ENCODE peak calls at places on chromosomes 16 and 17, in five cellular contexts. G is coronary artery, N is mucosa of descending colon, P is cardiac fibroblast, K is OCI-LY7. L is an unnamed sample.

GRCh38 chr17:60165976-60166375 is 16.2 kb downstream of the CA4 start:
- DNase-seq in G (no peak), N (peak; percentile 66), P (no peak), K (no peak), L (no peak)

GRCh38 chr16:86961133-86961720 is 356.0 kb downstream of the C16orf95 start:
- DNase-seq in G (no peak), N (no peak), P (no peak), K (no peak), L (no peak)

GRCh38 chr17:81527591-81528383 is at the start of gene FSCN2:
- DNase-seq in G (no peak), N (no peak), P (no peak), K (no peak), L (no peak)

GRCh38 chr16:71573387-71574094 is 3.4 kb downstream of the TAT start:
- DNase-seq in G (no peak), N (no peak), P (no peak), K (no peak), L (no peak)

GRCh38 chr17:8436169-8436932 is 667 bp downstream of the NDEL1 start:
- DNase-seq in G (peak; percentile 89), N (peak; percentile 71), P (peak; percentile 61), K (peak; percentile 65), L (peak; percentile 68)

GRCh38 chr17:7439462-7440112 is at the start of gene FGF11:
- DNase-seq in G (no peak), N (no peak), P (no peak), K (no peak), L (no peak)

GRCh38 chr16:70437582-70438324 is 1.1 kb downstream of the ST3GAL2 start:
- DNase-seq in G (no peak), N (no peak), P (peak; percentile 61), K (peak; percentile 53), L (no peak)

GRCh38 chr17:39679521-39680192 is 8.2 kb downstream of the PGAP3 start:
- DNase-seq in G (no peak), N (no peak), P (no peak), K (peak; percentile 27), L (no peak)

GRCh38 chr17:82304826-82305726 is 12.3 kb downstream of the CD7 start:
- DNase-seq in G (no peak), N (no peak), P (no peak), K (no peak), L (no peak)

GRCh38 chr16:854808-855410 is 54.4 kb upstream of the GNG13 start:
- DNase-seq in G (no peak), N (no peak), P (no peak), K (no peak), L (no peak)

GRCh38 chr17:49866882-49867413 is 19.1 kb upstream of the TAC4 start:
- DNase-seq in G (no peak), N (no peak), P (no peak), K (no peak), L (no peak)

GRCh38 chr17:29844339-29845048 is 85.5 kb downstream of the SSH2 start:
- DNase-seq in G (no peak), N (no peak), P (peak; percentile 18), K (no peak), L (no peak)

DNA sequence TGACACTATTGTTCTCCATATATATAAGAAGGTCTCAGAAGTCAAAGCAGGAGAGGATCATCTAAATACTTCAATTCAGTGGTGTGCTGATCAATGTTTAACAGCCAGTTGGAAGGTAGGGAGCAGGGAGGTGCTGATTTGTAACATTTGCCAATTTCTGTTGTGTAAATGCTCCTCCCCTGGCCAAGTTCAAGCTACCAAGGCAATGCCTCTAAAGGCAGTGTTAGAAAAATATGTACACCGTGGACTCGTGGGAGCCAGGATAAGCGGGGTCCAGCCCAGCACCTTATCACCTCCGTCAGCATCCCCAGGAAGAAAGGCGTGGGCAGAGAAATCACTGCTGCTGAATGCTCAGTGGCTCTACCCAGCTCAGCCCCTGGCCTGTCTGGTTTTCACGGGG is 75.3 kb upstream of the COX10 start:
- DNase-seq in G (no peak), N (no peak), P (no peak), K (no peak), L (no peak)
- H3K4me3 ChIP-seq in G (no peak overlapping the region), N (no peak overlapping the region), P (no peak overlapping the region), K (no peak overlapping the region), L (no peak overlapping the region)

GRCh38 chr17:74859439-74860228 is at the start of gene GRIN2C:
- DNase-seq in G (no peak), N (no peak), P (no peak), K (no peak), L (no peak)

GRCh38 chr17:74860999-74861553 is 1.4 kb upstream of the GRIN2C start:
- DNase-seq in G (no peak), N (no peak), P (no peak), K (no peak), L (no peak)

GRCh38 chr17:74858672-74859438 is 830 bp downstream of the GRIN2C start:
- DNase-seq in G (no peak), N (no peak), P (no peak), K (no peak), L (no peak)

GRCh38 chr17:74861554-74862107 is 1.9 kb upstream of the GRIN2C start:
- DNase-seq in G (no peak), N (no peak), P (no peak), K (no peak), L (peak; percentile 76)

DNA sequence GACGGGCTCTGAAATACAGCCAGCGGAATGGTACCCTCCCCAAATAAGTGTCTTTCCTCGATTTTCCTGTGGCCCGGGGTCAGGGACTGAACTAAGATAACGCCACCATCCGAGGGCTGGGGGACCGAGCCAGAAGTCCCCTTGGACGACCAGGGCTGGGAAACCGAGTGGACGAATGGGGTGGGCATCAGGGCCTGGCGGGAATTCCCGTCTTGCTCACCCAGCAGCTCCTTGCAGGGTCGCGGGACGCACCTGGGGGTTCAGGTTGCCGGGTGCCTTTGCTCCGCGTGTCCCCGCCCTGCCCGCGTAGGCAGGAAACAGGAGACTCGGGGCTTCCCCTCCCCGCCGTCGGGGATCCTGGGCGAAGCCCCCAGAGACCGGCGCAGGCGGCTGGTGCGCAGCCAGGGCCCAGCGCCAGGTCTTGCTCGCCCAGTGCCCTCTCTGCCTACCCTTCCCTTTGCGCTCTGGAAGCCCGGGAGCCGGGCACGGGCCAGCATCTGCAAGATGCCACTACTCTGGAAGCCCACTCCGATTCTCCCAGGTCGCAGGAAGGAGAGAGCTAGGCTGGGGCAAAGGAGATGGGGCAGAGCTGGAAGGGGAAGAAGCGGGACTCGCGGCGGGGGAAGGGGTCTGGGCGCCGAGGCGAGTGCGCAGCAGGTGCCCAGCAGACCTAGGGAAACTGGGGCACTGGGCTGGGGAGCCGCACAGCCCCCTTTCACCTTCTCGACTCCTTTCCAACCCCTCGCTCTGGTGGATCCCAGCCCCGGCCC is 729 bp upstream of the GRIN2C start:
- DNase-seq in G (no peak), N (no peak), P (no peak), K (no peak), L (no peak)
- H3K4me3 ChIP-seq in G (peak overlapping the region; percentile 66), N (no peak overlapping the region), P (no peak overlapping the region), K (no peak overlapping the region), L (no peak overlapping the region)

GRCh38 chr16:55655709-55656694 is at the start of gene SLC6A2:
- DNase-seq in G (no peak), N (no peak), P (peak; percentile 12), K (no peak), L (no peak)
- H3K4me3 ChIP-seq in G (peak within 1 kb of the TSS; percentile 55), N (no peak within 1 kb of the TSS), P (no peak within 1 kb of the TSS), K (no peak within 1 kb of the TSS), L (no peak within 1 kb of the TSS)

GRCh38 chr16:57226701-57227621 is 18.1 kb upstream of the ARL2BP start:
- DNase-seq in G (no peak), N (no peak), P (no peak), K (no peak), L (no peak)
- H3K4me3 ChIP-seq in G (no peak overlapping the region), N (no peak overlapping the region), P (no peak overlapping the region), K (no peak overlapping the region), L (no peak overlapping the region)